ENCODE peak calls at places on chromosomes 3 and 15, in ten cellular contexts. I is right lobe of liver, O is PC-9, Z is psoas muscle, U is thoracic aorta, W is neuronal stem cell, B is sigmoid colon, E is colonic mucosa, L is IMR-90, P is kidney. K is an unnamed sample. For H3K4me1, the result is how much of the 10 kb centered on the place peaks cover.

GRCh38 chr3:33749546-33750215 is 31.6 kb upstream of the CLASP2 start:
- DNase-seq in Z (no peak), I (no peak), O (no peak), U (no peak), E (no peak), P (no peak), L (peak), W (no peak), B (no peak), K (no peak)

GRCh38 chr3:129305592-129306091 is 27.0 kb downstream of the HMCES start:
- DNase-seq in Z (peak), E (peak), I (no peak), L (peak), P (peak), W (peak), U (peak), B (peak), O (no peak), K (peak)

GRCh38 chr3:122322095-122323075 is 2.7 kb upstream of the CSTA start:
- DNase-seq in E (no peak), L (no peak), W (no peak), B (no peak), P (no peak), I (no peak), Z (no peak), O (no peak), U (no peak), K (no peak)

GRCh38 chr3:127257351-127257750 is 30.5 kb downstream of the PRR20G start:
- DNase-seq in E (no peak), P (no peak), B (no peak), O (no peak), L (no peak), Z (no peak), W (no peak), U (no peak), I (no peak), K (no peak)

GRCh38 chr3:187807086-187807862 is 62.0 kb upstream of the BCL6 start:
- DNase-seq in I (no peak), W (no peak), P (no peak), Z (no peak), E (no peak), U (no peak), L (peak), O (peak), B (no peak), K (no peak)

GRCh38 chr15:61519296-61519695 is 290.2 kb upstream of the RORA start:
- DNase-seq in W (no peak), B (no peak), Z (no peak), L (no peak), P (no peak), U (no peak), O (no peak), I (no peak), E (no peak), K (no peak)

GRCh38 chr3:159919873-159920272 is 68.8 kb upstream of the IL12A start:
- DNase-seq in I (no peak), L (peak), Z (no peak), U (no peak), P (no peak), E (no peak), W (no peak), B (no peak), O (no peak), K (no peak)

GRCh38 chr3:178618197-178618596 is 82.0 kb downstream of the KCNMB2 start:
- DNase-seq in E (no peak), P (no peak), O (no peak), U (no peak), Z (no peak), W (no peak), B (no peak), L (peak), I (no peak), K (no peak)

GRCh38 chr3:43632269-43632733 is 10.5 kb upstream of the ANO10 start:
- DNase-seq in B (no peak), O (peak), P (no peak), Z (no peak), I (no peak), U (no peak), W (no peak), L (peak), E (no peak), K (no peak)

GRCh38 chr3:3707858-3708768 is 91.1 kb upstream of the LRRN1 start:
- DNase-seq in I (no peak), Z (no peak), W (no peak), B (no peak), L (no peak), P (no peak), E (no peak), U (no peak), O (peak), K (peak)

GRCh38 chr3:189305412-189305811 is 133.6 kb downstream of the TPRG1 start:
- DNase-seq in E (no peak), I (no peak), Z (no peak), B (no peak), W (no peak), P (no peak), L (no peak), U (no peak), O (no peak), K (no peak)

GRCh38 chr3:27657871-27658270 is 64.3 kb downstream of the EOMES start:
- DNase-seq in U (no peak), O (no peak), I (no peak), P (no peak), L (no peak), B (no peak), Z (no peak), W (no peak), E (no peak), K (no peak)

GRCh38 chr3:195893516-195893915 is 14.8 kb downstream of the TNK2 start:
- DNase-seq in B (no peak), Z (peak), L (no peak), P (no peak), O (no peak), W (no peak), E (no peak), I (no peak), U (no peak), K (peak)

GRCh38 chr15:63372753-63373152 is 8.9 kb downstream of the CA12 start:
- DNase-seq in E (no peak), B (peak), O (no peak), L (peak), U (no peak), Z (no peak), P (no peak), W (no peak), I (no peak), K (no peak)

GRCh38 chr15:65611888-65612615 is 1.1 kb upstream of the INTS14 start:
- DNase-seq in Z (no peak), O (no peak), B (no peak), W (peak), L (no peak), P (peak), I (no peak), E (no peak), U (no peak), K (no peak)

GRCh38 chr3:194395767-194396527 is 3.1 kb downstream of the GP5 start:
- DNase-seq in L (peak), B (peak), W (no peak), U (no peak), I (peak), Z (peak), O (no peak), P (no peak), E (peak), K (no peak)

GRCh38 chr3:171028025-171028778 is 1.7 kb upstream of the SLC2A2 start:
- DNase-seq in U (no peak), L (peak), O (peak), W (peak), E (peak), P (peak), I (peak), B (peak), Z (peak), K (no peak)

GRCh38 chr3:43455233-43455632 is 166.6 kb downstream of the ANO10 start:
- DNase-seq in E (no peak), Z (no peak), L (peak), P (no peak), U (no peak), I (no peak), W (no peak), B (no peak), O (peak), K (no peak)

GRCh38 chr15:67176195-67176971 is 78.1 kb downstream of the AAGAB start:
- DNase-seq in Z (peak), U (no peak), E (no peak), P (no peak), I (no peak), L (no peak), O (no peak), W (no peak), B (no peak), K (peak)

GRCh38 chr15:44450172-44450571 is 22.7 kb downstream of the CTDSPL2 start:
- DNase-seq in Z (no peak), P (no peak), E (no peak), O (no peak), I (no peak), U (no peak), L (no peak), W (no peak), B (no peak), K (no peak)

GRCh38 chr3:142958707-142959106 is 4.8 kb downstream of the PAQR9 start:
- DNase-seq in P (no peak), E (no peak), Z (peak), O (peak), U (no peak), W (no peak), B (no peak), I (no peak), L (peak), K (no peak)

GRCh38 chr3:70550723-70551319 is 238.4 kb upstream of the MDFIC2 start:
- DNase-seq in U (peak), O (no peak), P (peak), W (peak), B (peak), E (peak), I (peak), Z (peak), L (peak), K (peak)

GRCh38 chr15:59294574-59294960 is 78.1 kb downstream of the MYO1E start:
- DNase-seq in P (no peak), O (peak), E (no peak), B (no peak), Z (no peak), I (no peak), U (no peak), L (no peak), W (no peak), K (no peak)

GRCh38 chr3:184825456-184825855 is 13.5 kb downstream of the VPS8 start:
- DNase-seq in O (no peak), P (no peak), U (no peak), E (peak), L (no peak), W (no peak), Z (no peak), B (no peak), I (no peak), K (no peak)
- H3K27ac ChIP-seq in O (no peak), P (no peak), U (no peak), E (peak), L (no peak), W (no peak), Z (peak), B (no peak), I (no peak), K (no peak)

GRCh38 chr3:50604110-50604621 is 7.4 kb downstream of the CISH start:
- DNase-seq in E (no peak), B (no peak), U (no peak), I (no peak), P (no peak), W (no peak), Z (no peak), O (no peak), L (no peak), K (no peak)
- H3K4me1 ChIP-seq in E (under half), B (under half), U (under half), I (half or more), P (half or more), W (under half), Z (half or more), O (under half), L (under half), K (half or more)

DNA sequence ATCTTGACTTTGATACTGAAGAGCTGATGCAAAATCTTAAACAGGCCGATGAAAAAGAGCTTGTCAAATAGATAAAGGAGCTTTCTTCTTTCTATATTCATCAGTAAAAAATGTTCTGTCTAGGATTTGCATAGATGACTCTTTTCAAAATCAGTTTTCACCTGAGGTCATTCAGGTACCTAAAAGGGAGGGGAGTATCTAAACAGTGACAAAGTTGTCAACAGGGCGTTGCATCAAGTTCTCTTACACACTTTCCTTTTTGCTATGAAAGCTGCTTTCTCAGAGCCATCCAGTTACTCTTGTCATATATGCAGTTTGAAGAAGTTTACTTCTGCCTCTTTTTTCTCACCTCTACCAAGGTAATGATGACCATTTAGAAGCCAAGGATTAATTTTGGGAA is 60.0 kb downstream of the AKAP13 start:
- DNase-seq in E (no peak), P (no peak), Z (no peak), U (no peak), O (no peak), W (no peak), I (no peak), L (no peak), B (no peak), K (no peak)
- H3K27ac ChIP-seq in E (no peak), P (no peak), Z (no peak), U (no peak), O (no peak), W (no peak), I (no peak), L (no peak), B (no peak), K (no peak)

GRCh38 chr15:78082743-78083110 is 5.2 kb upstream of the TBC1D2B start:
- DNase-seq in U (no peak), P (no peak), W (no peak), B (peak), I (no peak), O (no peak), L (no peak), Z (no peak), E (no peak), K (no peak)

GRCh38 chr15:78085928-78086327 is 6.4 kb upstream of the SH2D7 start:
- DNase-seq in Z (no peak), U (no peak), L (peak), W (no peak), B (no peak), P (no peak), I (no peak), E (no peak), O (no peak), K (no peak)

GRCh38 chr15:78083186-78083585 is 5.7 kb upstream of the TBC1D2B start:
- DNase-seq in E (no peak), B (peak), P (no peak), I (no peak), W (no peak), U (no peak), L (no peak), Z (no peak), O (no peak), K (no peak)

GRCh38 chr15:78083687-78084358 is 6.3 kb upstream of the TBC1D2B start:
- DNase-seq in O (no peak), P (no peak), I (no peak), U (no peak), E (peak), L (no peak), B (peak), W (no peak), Z (no peak), K (no peak)

GRCh38 chr15:78084359-78084750 is 6.8 kb upstream of the TBC1D2B start:
- DNase-seq in B (peak), U (no peak), E (peak), Z (no peak), W (no peak), L (no peak), P (no peak), I (no peak), O (no peak), K (no peak)
- H3K4me1 ChIP-seq in B (under half), U (under half), E (under half), Z (under half), W (under half), L (under half), P (under half), I (under half), O (under half), K (under half)

GRCh38 chr3:73559730-73560129 is 65.0 kb downstream of the PDZRN3 start:
- DNase-seq in Z (no peak), U (no peak), L (peak), E (no peak), W (no peak), P (no peak), B (no peak), O (no peak), I (no peak), K (no peak)

GRCh38 chr3:73558399-73559075 is 66.2 kb downstream of the PDZRN3 start:
- DNase-seq in W (no peak), B (no peak), O (no peak), U (no peak), P (no peak), L (peak), I (no peak), E (no peak), Z (no peak), K (no peak)

GRCh38 chr3:73552700-73553099 is 72.0 kb downstream of the PDZRN3 start:
- DNase-seq in Z (no peak), P (no peak), I (no peak), L (peak), E (no peak), B (no peak), W (no peak), O (no peak), U (no peak), K (no peak)

GRCh38 chr3:73561494-73561893 is 63.2 kb downstream of the PDZRN3 start:
- DNase-seq in Z (no peak), O (no peak), B (no peak), U (no peak), I (no peak), E (no peak), L (no peak), P (no peak), W (no peak), K (no peak)

GRCh38 chr3:73556520-73557371 is 68.0 kb downstream of the PDZRN3 start:
- DNase-seq in W (no peak), L (peak), I (no peak), U (no peak), Z (no peak), E (no peak), P (no peak), B (no peak), O (no peak), K (no peak)
- H3K27ac ChIP-seq in W (no peak), L (peak), I (no peak), U (no peak), Z (peak), E (no peak), P (no peak), B (peak), O (no peak), K (no peak)

DNA sequence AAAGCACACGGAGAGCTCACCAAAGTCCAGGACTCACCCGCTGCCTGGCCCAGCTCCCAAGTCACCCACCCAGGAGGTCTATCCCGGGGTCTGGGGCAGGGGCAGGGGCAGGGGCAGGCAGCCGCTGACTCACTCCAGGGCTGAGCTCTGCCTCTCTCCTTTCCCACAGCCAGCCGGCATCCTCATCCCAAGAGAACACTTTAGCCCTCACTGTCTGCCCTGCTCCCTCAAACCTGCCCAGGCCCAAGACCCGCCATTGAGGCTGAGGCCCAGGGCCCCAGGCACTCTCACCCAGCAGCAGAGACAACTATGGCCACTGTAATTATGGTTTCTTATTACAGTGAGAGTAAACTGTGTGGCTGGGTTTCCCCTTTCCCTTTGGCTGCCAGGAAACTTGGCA is 53.1 kb downstream of the IQSEC1 start:
- DNase-seq in L (no peak), Z (no peak), U (no peak), P (peak), O (no peak), E (no peak), W (no peak), B (peak), I (no peak), K (no peak)
- H3K4me1 ChIP-seq in L (under half), Z (under half), U (half or more), P (under half), O (half or more), E (under half), W (half or more), B (under half), I (under half), K (under half)

GRCh38 chr3:67241084-67241483 is 243.0 kb downstream of the KBTBD8 start:
- DNase-seq in Z (no peak), W (no peak), L (no peak), E (no peak), P (no peak), U (no peak), O (no peak), B (no peak), I (no peak), K (no peak)
- H3K27ac ChIP-seq in Z (no peak), W (no peak), L (no peak), E (no peak), P (no peak), U (no peak), O (no peak), B (no peak), I (no peak), K (no peak)

GRCh38 chr15:99749386-99749785 is 16.1 kb upstream of the LYSMD4 start:
- DNase-seq in Z (no peak), O (no peak), I (peak), L (peak), P (no peak), B (peak), W (no peak), U (no peak), E (peak), K (no peak)

GRCh38 chr15:99755692-99756409 is 22.6 kb upstream of the LYSMD4 start:
- DNase-seq in I (peak), L (peak), U (no peak), B (peak), Z (peak), E (peak), W (peak), P (no peak), O (peak), K (peak)

GRCh38 chr15:99752556-99752955 is 19.3 kb upstream of the LYSMD4 start:
- DNase-seq in B (no peak), U (no peak), I (no peak), L (no peak), O (no peak), E (no peak), P (no peak), W (no peak), Z (no peak), K (no peak)

GRCh38 chr15:99753066-99753465 is 19.8 kb upstream of the LYSMD4 start:
- DNase-seq in I (no peak), L (no peak), E (no peak), Z (no peak), P (no peak), U (no peak), W (no peak), O (no peak), B (no peak), K (no peak)
- H3K4me1 ChIP-seq in I (under half), L (under half), E (under half), Z (under half), P (under half), U (under half), W (under half), O (under half), B (under half), K (under half)